ENCODE peak calls at places on chromosome X, in six cellular contexts. H is ovary, O is upper lobe of left lung, A is endothelial cell of umbilical vein, E is K562, L is body of pancreas. X is an unnamed sample.
A peak's percentile ranks its signal among the peaks of the same experiment; 100 is the strongest.

GRCh38 chrX:16827225-16827624 is 41.0 kb downstream of the TXLNG start:
- DNase-seq in A (peak; percentile 22), H (no peak), L (no peak), E (no peak), O (no peak), X (no peak)

GRCh38 chrX:139106111-139106510 is 394.6 kb upstream of the FGF13 start:
- DNase-seq in A (no peak), L (no peak), E (no peak), O (no peak), H (no peak), X (no peak)

GRCh38 chrX:138885886-138886285 is 174.4 kb upstream of the FGF13 start:
- DNase-seq in L (no peak), E (no peak), O (no peak), A (no peak), H (no peak), X (no peak)

GRCh38 chrX:95505721-95506120 is 1178.9 kb upstream of the DIAPH2 start:
- DNase-seq in O (no peak), E (no peak), A (no peak), H (no peak), L (no peak), X (no peak)

GRCh38 chrX:26215869-26216268 is at the start of gene MAGEB5:
- DNase-seq in A (no peak), H (no peak), L (no peak), E (no peak), O (no peak), X (no peak)

GRCh38 chrX:2989565-2989964 is 16.8 kb upstream of the ARSH start:
- DNase-seq in L (no peak), O (no peak), E (no peak), H (no peak), A (no peak), X (no peak)

GRCh38 chrX:10900585-10901289 is 210.4 kb upstream of the HCCS start:
- DNase-seq in H (no peak), L (no peak), E (no peak), O (no peak), A (no peak), X (no peak)

GRCh38 chrX:111431007-111431406 is 19.0 kb upstream of the DCX start:
- DNase-seq in H (no peak), E (no peak), O (no peak), L (no peak), A (no peak), X (no peak)

GRCh38 chrX:20067709-20068315 is 48.9 kb downstream of the MAP7D2 start:
- DNase-seq in O (no peak), A (peak; percentile 80), E (no peak), L (peak; percentile 86), H (peak; percentile 79), X (peak; percentile 88)

GRCh38 chrX:136574548-136574947 is 42.5 kb downstream of the VGLL1 start:
- DNase-seq in O (no peak), A (no peak), L (peak; percentile 11), H (no peak), E (no peak), X (no peak)

DNA sequence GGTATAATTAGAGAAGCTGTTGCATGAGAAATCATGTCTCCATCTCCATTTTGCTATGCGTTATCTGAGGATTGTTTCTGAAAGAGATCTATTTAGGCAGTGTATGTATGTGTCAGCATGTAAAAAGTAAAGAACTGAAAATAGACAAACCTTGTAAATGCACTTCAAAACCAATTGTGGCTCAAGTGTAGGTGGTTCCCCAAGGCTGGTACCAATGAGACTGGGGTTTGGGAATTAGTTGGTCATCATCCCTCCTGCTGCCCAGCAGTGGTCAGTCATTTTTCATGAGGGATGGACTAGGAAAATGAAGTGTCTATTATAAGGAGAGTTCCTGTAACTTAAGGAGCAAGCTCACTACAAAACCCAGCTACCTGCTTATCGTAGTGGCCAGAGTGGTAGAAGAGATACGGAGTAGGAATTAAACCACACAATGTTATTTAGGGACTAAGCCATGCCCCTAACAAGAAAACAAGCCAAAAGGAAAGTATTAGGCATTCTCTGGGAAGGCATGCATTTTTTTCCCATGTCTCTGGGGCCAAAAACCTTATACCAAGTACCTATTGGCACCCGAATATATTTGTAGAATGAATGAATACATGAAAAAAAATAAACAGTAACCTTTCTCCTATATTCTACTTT is 259.0 kb downstream of the CHIC1 start:
- DNase-seq in O (no peak), A (no peak), E (no peak), H (no peak), L (no peak), X (no peak)
- TF ChIP-seq POLR2A in O (no peak), A (no peak), E (no peak), H (no peak), L (no peak), X (no peak)

DNA sequence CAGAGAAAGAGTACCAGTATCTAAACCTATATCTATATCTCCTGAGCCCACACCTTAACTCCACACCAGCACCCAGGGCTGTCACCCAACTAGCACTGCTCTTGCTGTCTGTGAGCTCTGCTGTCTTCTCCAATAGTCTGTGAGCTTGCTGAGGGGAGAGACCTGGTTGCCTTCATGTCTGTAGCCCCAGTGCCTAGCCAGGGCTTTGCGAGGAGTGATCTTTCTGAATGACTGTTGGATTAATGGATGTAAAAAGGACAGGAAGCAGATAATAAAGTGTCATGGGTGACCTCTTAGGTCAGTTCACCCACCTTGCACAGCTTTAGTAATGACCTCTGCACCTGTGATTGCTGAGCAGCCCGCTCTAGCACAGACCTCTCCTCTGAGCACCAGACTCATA is 30.5 kb downstream of the CNGA2 start:
- DNase-seq in E (no peak), L (no peak), H (no peak), A (no peak), O (no peak), X (no peak)
- H3K9me3 ChIP-seq in E (no peaks in the 10 kb centered on the region), L (no peaks in the 10 kb centered on the region), H (no peaks in the 10 kb centered on the region), A (no peaks in the 10 kb centered on the region), O (no peaks in the 10 kb centered on the region), X (no peaks in the 10 kb centered on the region)

GRCh38 chrX:110002300-110003166 is at the start of gene TMEM164:
- DNase-seq in A (peak; percentile 70), O (peak; percentile 96), E (peak; percentile 85), L (peak; percentile 77), H (peak; percentile 85), X (peak; percentile 80)
- TF ChIP-seq POLR2A in A (peak; percentile 80), O (peak; percentile 20), E (peak; percentile 77), L (peak; percentile 60), H (no peak), X (no peak)

GRCh38 chrX:47452112-47452511 is 30.9 kb downstream of the ZNF41 start:
- DNase-seq in A (no peak), H (no peak), O (no peak), L (no peak), E (no peak), X (no peak)

GRCh38 chrX:47447607-47448006 is 35.4 kb downstream of the ZNF41 start:
- DNase-seq in O (no peak), L (no peak), A (no peak), E (no peak), H (no peak), X (no peak)

GRCh38 chrX:47446431-47446830 is 36.6 kb downstream of the ZNF41 start:
- DNase-seq in O (no peak), A (no peak), L (no peak), H (no peak), E (no peak), X (no peak)

GRCh38 chrX:47446971-47447370 is 36.1 kb downstream of the ZNF41 start:
- DNase-seq in E (no peak), H (no peak), O (no peak), A (no peak), L (no peak), X (no peak)

DNA sequence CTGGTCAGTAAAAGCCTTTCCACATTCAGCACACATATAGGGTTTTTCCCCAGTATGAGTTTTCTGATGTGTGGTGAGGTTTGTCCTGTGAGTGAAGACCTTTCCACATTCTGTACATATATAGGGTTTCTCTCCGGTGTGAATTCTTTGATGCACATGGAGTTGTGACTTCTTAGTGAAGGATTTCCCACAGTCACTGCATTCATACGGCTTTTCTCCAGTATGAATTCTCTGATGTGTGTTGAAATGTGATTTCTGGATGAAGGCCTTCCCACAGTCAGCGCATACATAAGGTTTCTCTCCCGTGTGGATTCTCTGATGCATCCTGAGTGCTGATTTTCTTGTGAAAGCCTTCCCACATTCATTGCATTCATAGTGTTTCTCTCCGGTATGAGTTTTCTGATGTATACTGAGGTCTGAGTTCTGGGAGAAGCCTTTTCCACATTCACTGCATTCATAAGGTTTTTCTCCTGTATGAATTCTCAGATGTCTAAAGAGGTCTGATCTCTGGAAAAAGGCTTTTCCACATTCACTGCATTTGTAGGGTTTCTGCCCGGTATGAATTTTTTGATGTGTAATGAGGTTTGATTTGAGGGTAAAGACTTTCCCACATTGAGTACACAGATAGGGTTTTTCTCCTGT is 34.7 kb downstream of the ZNF41 start:
- DNase-seq in A (no peak), O (no peak), H (no peak), L (no peak), E (no peak), X (no peak)
- H3K9me3 ChIP-seq in A (no peaks in the 10 kb centered on the region), O (peaks cover 25% of the 10 kb centered on the region), H (no peaks in the 10 kb centered on the region), L (no peaks in the 10 kb centered on the region), E (peaks cover 7% of the 10 kb centered on the region), X (no peaks in the 10 kb centered on the region)

DNA sequence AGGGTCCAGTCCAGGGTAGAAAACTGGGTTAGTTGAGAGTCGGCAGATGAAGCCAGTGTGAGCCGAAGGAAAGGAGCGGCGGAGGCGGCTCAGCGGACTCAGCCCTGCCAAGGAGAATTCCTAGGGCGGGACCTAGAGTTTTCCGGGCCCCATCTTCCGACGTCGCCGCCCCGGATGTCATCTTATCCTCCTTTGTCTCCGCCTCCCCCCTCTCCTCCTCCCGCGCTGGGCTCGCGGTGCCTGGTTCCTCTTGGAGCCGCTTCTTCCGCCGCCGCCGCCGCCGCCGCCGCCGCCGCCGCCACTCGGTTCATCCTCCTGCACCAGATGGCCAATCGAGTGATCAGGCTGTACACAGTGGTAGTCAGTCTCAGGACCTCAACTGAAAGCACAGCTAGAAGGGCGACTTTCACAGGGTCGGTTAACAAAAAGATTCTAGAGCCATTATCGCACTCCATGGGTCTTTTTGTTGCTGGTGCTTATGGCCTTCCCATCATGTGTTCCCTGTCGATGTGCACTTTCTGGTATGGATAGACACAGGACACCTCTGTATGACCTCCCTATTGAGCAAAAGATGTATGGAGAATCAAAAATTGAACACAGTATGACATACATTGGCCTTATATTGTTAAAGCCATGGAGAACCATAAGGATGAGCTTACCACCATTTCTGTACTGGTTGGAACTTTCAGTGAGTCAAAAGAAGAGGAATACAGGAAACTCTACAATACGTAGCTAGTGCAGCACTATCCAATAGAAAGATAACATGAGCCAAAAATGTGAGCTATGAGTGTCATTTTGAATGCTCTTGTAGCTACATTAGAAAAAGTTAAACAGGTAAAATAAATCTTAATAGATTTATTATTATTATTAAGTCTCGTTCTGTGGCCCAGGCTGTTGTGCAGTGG is 32.4 kb upstream of the THOC2 start:
- DNase-seq in A (peak; percentile 39), L (peak; percentile 80), O (peak; percentile 93), E (peak; percentile 85), H (peak; percentile 80), X (peak; percentile 87)
- TF ChIP-seq POLR2A in A (no peak), L (peak; percentile 35), O (no peak), E (peak; percentile 80), H (no peak), X (no peak)

DNA sequence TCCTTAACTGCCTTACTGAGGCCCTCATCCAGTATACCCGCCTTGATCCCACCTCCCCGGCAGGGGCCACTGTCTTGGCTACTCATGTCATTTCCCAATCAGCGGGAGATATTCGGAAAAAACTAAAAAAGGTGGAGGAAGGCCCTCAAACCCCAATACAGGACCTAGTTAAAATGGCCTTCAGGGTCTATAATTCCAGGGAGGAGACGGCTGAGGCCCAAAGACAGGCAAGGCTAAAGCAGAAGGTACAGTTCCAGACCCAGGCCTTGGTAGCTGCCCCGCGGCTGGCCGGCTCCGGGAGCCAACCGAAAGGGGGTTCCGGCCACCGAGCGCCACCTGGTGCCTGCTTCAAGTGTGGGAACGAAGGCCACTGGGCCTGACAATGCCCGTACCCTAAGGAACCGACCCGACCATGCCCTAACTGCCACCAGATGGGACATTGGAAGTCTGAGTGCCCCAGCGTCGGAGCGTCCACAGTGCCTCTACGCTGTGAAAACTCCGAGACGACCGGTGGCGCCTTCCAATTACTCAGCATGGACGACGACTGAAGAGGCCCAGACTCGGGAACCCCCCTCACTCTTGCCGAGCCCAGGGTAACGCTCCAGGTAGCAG is 959.6 kb downstream of the RPA4 start:
- DNase-seq in A (no peak), E (peak; percentile 11), L (no peak), H (no peak), O (peak; percentile 49), X (no peak)
- H3K9me3 ChIP-seq in A (no peaks in the 10 kb centered on the region), E (no peaks in the 10 kb centered on the region), L (no peaks in the 10 kb centered on the region), H (no peaks in the 10 kb centered on the region), O (no peaks in the 10 kb centered on the region), X (no peaks in the 10 kb centered on the region)

X was measured in uterus.